ENCODE peak calls at places on chromosomes 13 and 19, in four cellular contexts. M is activated CD8-positive, alpha-beta memory T cell treated with anti-CD3 and anti-CD28 coated beads for 4 hours; Y is stimulated activated CD4-positive, alpha-beta T cell treated with anti-CD3 and anti-CD28 coated beads, Interleukin-2, amount 100 ng/mL, for 48 hours; O is mammary epithelial cell. B is an unnamed sample.

GRCh38 chr13:110921209-110921608 is 6.3 kb upstream of the ANKRD10 start:
- DNase-seq in Y (no peak), M (no peak), O (no peak), B (no peak)

GRCh38 chr13:77333521-77334083 is 6.7 kb upstream of the MYCBP2 start:
- DNase-seq in O (no peak), Y (no peak), M (no peak), B (no peak)

GRCh38 chr19:15367439-15367838 is 12.1 kb downstream of the AKAP8 start:
- DNase-seq in Y (no peak), M (no peak), O (no peak), B (no peak)

GRCh38 chr13:109376936-109377335 is 409.4 kb downstream of the IRS2 start:
- DNase-seq in Y (no peak), M (no peak), O (no peak), B (no peak)

GRCh38 chr13:99415014-99415650 is 86.1 kb upstream of the TM9SF2 start:
- DNase-seq in O (no peak), Y (no peak), M (no peak), B (no peak)

GRCh38 chr13:75507027-75508001 is 25.3 kb upstream of the TBC1D4 start:
- DNase-seq in O (no peak), M (no peak), Y (no peak), B (peak; percentile 22)

GRCh38 chr19:49349567-49349966 is 12.6 kb downstream of the TEAD2 start:
- DNase-seq in O (no peak), Y (no peak), M (no peak), B (no peak)

GRCh38 chr19:18388328-18389094 is 2.6 kb downstream of the GDF15 start:
- DNase-seq in O (peak; percentile 43), M (peak; percentile 37), Y (peak; percentile 82), B (no peak)

GRCh38 chr19:19464339-19465098 is 50.8 kb downstream of the TSSK6 start:
- DNase-seq in Y (no peak), M (no peak), O (peak; percentile 37), B (peak; percentile 81)

GRCh38 chr19:452829-453228 is 8.0 kb downstream of the SHC2 start:
- DNase-seq in Y (no peak), O (no peak), M (no peak), B (no peak)

GRCh38 chr13:105035092-105035491 is 1500.4 kb downstream of the EFNB2 start:
- DNase-seq in M (no peak), Y (no peak), O (no peak), B (no peak)

GRCh38 chr19:33427801-33428626 is 54.5 kb downstream of the CEBPG start:
- DNase-seq in Y (no peak), O (no peak), M (no peak), B (no peak)

GRCh38 chr19:10431943-10432735 is 11.8 kb downstream of the PDE4A start:
- DNase-seq in Y (no peak), O (no peak), M (peak; percentile 31), B (no peak)

GRCh38 chr19:50050406-50051223 is 24.8 kb downstream of the ZNF473 start:
- DNase-seq in Y (peak; percentile 62), M (peak; percentile 83), O (peak; percentile 77), B (peak; percentile 62)

GRCh38 chr19:10617409-10618121 is 7.8 kb upstream of the SLC44A2 start:
- DNase-seq in M (no peak), O (peak; percentile 86), Y (no peak), B (peak; percentile 89)

GRCh38 chr19:43739836-43740235 is 14.9 kb downstream of the SMG9 start:
- DNase-seq in Y (no peak), O (peak; percentile 46), M (no peak), B (peak; percentile 55)

GRCh38 chr19:48396871-48397176 is 3.4 kb downstream of the GRIN2D start:
- DNase-seq in Y (no peak), M (no peak), O (no peak), B (no peak)

GRCh38 chr19:47750752-47751151 is 5.4 kb downstream of the NOP53 start:
- DNase-seq in Y (no peak), O (no peak), M (no peak), B (no peak)

GRCh38 chr13:47114030-47114429 is 217.2 kb upstream of the HTR2A start:
- DNase-seq in Y (no peak), O (peak; percentile 66), M (no peak), B (peak; percentile 81)

GRCh38 chr19:13001502-13002388 is 6.5 kb downstream of the NFIX start:
- DNase-seq in Y (no peak), O (no peak), M (no peak), B (no peak)

GRCh38 chr19:42290523-42291436 is 11.2 kb upstream of the PRR19 start:
- DNase-seq in Y (peak; percentile 55), M (no peak), O (no peak), B (no peak)

GRCh38 chr13:52026246-52026626 is 1.7 kb downstream of the UTP14C start:
- DNase-seq in Y (no peak), M (no peak), O (no peak), B (no peak)

GRCh38 chr13:27174766-27175455 is 3.3 kb upstream of the USP12 start:
- DNase-seq in Y (no peak), M (no peak), O (no peak), B (no peak)

GRCh38 chr13:38685974-38686571 is 804 bp upstream of the FREM2 start:
- DNase-seq in Y (no peak), O (peak; percentile 44), M (no peak), B (peak; percentile 50)

GRCh38 chr13:112626124-112626523 is 38.2 kb upstream of the TUBGCP3 start:
- DNase-seq in O (no peak), M (no peak), Y (no peak), B (no peak)

GRCh38 chr13:77325371-77325941 is 1.4 kb downstream of the MYCBP2 start:
- DNase-seq in M (no peak), Y (no peak), O (peak; percentile 75), B (peak; percentile 79)

GRCh38 chr13:32022292-32022691 is 9.3 kb upstream of the FRY start:
- DNase-seq in O (no peak), Y (no peak), M (no peak), B (no peak)

GRCh38 chr13:76903544-76904162 is 17.4 kb upstream of the KCTD12 start:
- DNase-seq in Y (peak; percentile 55), M (peak; percentile 52), O (peak; percentile 64), B (peak; percentile 78)

GRCh38 chr19:792361-792885 is 4.8 kb upstream of the PTBP1 start:
- DNase-seq in Y (no peak), O (no peak), M (no peak), B (no peak)

GRCh38 chr19:10553943-10554381 is 10.3 kb downstream of the ATG4D start:
- DNase-seq in O (peak; percentile 90), Y (no peak), M (no peak), B (peak; percentile 88)

GRCh38 chr13:112777637-112778406 is 88.0 kb downstream of the ATP11A start:
- DNase-seq in M (no peak), Y (no peak), O (no peak), B (peak; percentile 17)

GRCh38 chr19:52734340-52734892 is 428 bp downstream of the ZNF611 start:
- DNase-seq in M (no peak), Y (peak; percentile 10), O (peak; percentile 5), B (no peak)

GRCh38 chr13:54787754-54788153 is 1759.1 kb downstream of the OLFM4 start:
- DNase-seq in M (no peak), O (no peak), Y (no peak), B (no peak)